ENCODE peak calls at places on chromosomes 5 and 9, in five cellular contexts. W is mesendoderm; L is spleen; H is K562; O is CD8-positive, alpha-beta T cell. C is an unnamed sample. For H3K4me1, the result is how much of the 10 kb centered on the place peaks cover.

GRCh38 chr9:110179734-110180133 is 28.2 kb downstream of the C9orf152 start:
- DNase-seq in W (no peak), L (no peak), H (no peak), O (no peak), C (peak)

GRCh38 chr9:132587484-132587858 is 5.1 kb downstream of the BARHL1 start:
- DNase-seq in W (no peak), L (no peak), H (no peak), O (no peak), C (no peak)

GRCh38 chr5:69231851-69232250 is 2.8 kb upstream of the CDK7 start:
- DNase-seq in W (no peak), L (no peak), H (no peak), O (no peak), C (no peak)

GRCh38 chr9:29866556-29866955 is 2293.3 kb upstream of the C9orf72 start:
- DNase-seq in W (peak), L (no peak), H (no peak), O (no peak), C (no peak)

GRCh38 chr5:66518753-66519152 is 77.4 kb upstream of the MAST4 start:
- DNase-seq in W (no peak), L (no peak), H (no peak), O (no peak), C (peak)

GRCh38 chr5:37575541-37576489 is 196.7 kb downstream of the WDR70 start:
- DNase-seq in W (peak), L (no peak), H (peak), O (no peak), C (peak)

GRCh38 chr5:8557728-8558127 is 688.8 kb downstream of the MTRR start:
- DNase-seq in W (no peak), L (no peak), H (no peak), O (no peak), C (no peak)

GRCh38 chr5:168851902-168852321 is 272.7 kb upstream of the PANK3 start:
- DNase-seq in W (peak), L (no peak), H (peak), O (no peak), C (peak)

GRCh38 chr5:141647851-141648250 is 3.4 kb downstream of the FCHSD1 start:
- DNase-seq in W (no peak), L (no peak), H (no peak), O (no peak), C (no peak)

GRCh38 chr5:123673107-123673506 is 161.1 kb downstream of the CSNK1G3 start:
- DNase-seq in W (peak), L (no peak), H (no peak), O (no peak), C (peak)

GRCh38 chr5:129137637-129138036 is 43.1 kb downstream of the ISOC1 start:
- DNase-seq in W (no peak), L (no peak), H (no peak), O (no peak), C (no peak)

GRCh38 chr5:55350754-55351153 is 43.0 kb downstream of the MTREX start:
- DNase-seq in W (no peak), L (no peak), H (no peak), O (no peak), C (no peak)

GRCh38 chr5:56565693-56566092 is 249.7 kb upstream of the MAP3K1 start:
- DNase-seq in W (no peak), L (no peak), H (no peak), O (no peak), C (no peak)

GRCh38 chr5:134083517-134083916 is 31.0 kb upstream of the TCF7 start:
- DNase-seq in W (no peak), L (no peak), H (no peak), O (no peak), C (no peak)

GRCh38 chr9:134707031-134707680 is 65.6 kb downstream of the COL5A1 start:
- DNase-seq in W (no peak), L (no peak), H (no peak), O (no peak), C (peak)

GRCh38 chr9:120698766-120699165 is 15.5 kb downstream of the MEGF9 start:
- DNase-seq in W (no peak), L (no peak), H (no peak), O (no peak), C (no peak)

GRCh38 chr9:128061305-128061704 is 5.8 kb downstream of the NAIF1 start:
- DNase-seq in W (no peak), L (peak), H (no peak), O (no peak), C (no peak)

GRCh38 chr5:64771736-64772135 is 3.0 kb downstream of the CWC27 start:
- DNase-seq in W (no peak), L (no peak), H (no peak), O (no peak), C (no peak)

GRCh38 chr5:154756871-154757646 is 1.9 kb downstream of the LARP1 start:
- DNase-seq in W (peak), L (peak), H (peak), O (peak), C (peak)

GRCh38 chr5:58620336-58620735 is 37.5 kb downstream of the RAB3C start:
- DNase-seq in W (no peak), L (no peak), H (no peak), O (no peak), C (no peak)

GRCh38 chr5:90434116-90434714 is 24.7 kb upstream of the CETN3 start:
- DNase-seq in W (peak), L (no peak), H (peak), O (peak), C (peak)

GRCh38 chr9:38096238-38096805 is 27.3 kb upstream of the SHB start:
- DNase-seq in W (no peak), L (peak), H (no peak), O (no peak), C (no peak)

GRCh38 chr5:173268750-173269580 is 34.0 kb upstream of the NKX2-5 start:
- DNase-seq in W (no peak), L (no peak), H (no peak), O (no peak), C (peak)

GRCh38 chr9:137305060-137305787 is 3.2 kb upstream of the NRARP start:
- DNase-seq in W (peak), L (peak), H (peak), O (peak), C (peak)

GRCh38 chr9:10265102-10265708 is 347.6 kb downstream of the PTPRD start:
- DNase-seq in W (no peak), L (no peak), H (no peak), O (no peak), C (no peak)

GRCh38 chr5:31364881-31365636 is 166.8 kb downstream of the DROSHA start:
- DNase-seq in W (no peak), L (no peak), H (no peak), O (no peak), C (no peak)

GRCh38 chr9:133335924-133336811 is at the start of gene SURF6:
- DNase-seq in W (peak), L (peak), H (peak), O (peak), C (peak)

GRCh38 chr5:179268399-179268952 is 76.8 kb downstream of the ADAMTS2 start:
- DNase-seq in W (no peak), L (peak), H (no peak), O (no peak), C (no peak)

GRCh38 chr9:34522091-34522887 is 501 bp downstream of the ENHO start:
- DNase-seq in W (no peak), L (no peak), H (no peak), O (no peak), C (no peak)

GRCh38 chr9:104872959-104873850 is 54.8 kb downstream of the ABCA1 start:
- DNase-seq in W (peak), L (no peak), H (no peak), O (no peak), C (peak)

GRCh38 chr9:111975709-111976108 is 79.1 kb downstream of the UGCG start:
- DNase-seq in W (peak), L (no peak), H (no peak), O (peak), C (no peak)

GRCh38 chr5:175689147-175689991 is 31.5 kb downstream of the HRH2 start:
- DNase-seq in W (no peak), L (peak), H (no peak), O (no peak), C (peak)

GRCh38 chr9:7545766-7546165 is 253.8 kb downstream of the DMAC1 start:
- DNase-seq in W (no peak), L (no peak), H (no peak), O (no peak), C (no peak)
- H3K4me1 ChIP-seq in W (under half), L (under half), H (under half), O (under half), C (under half)

GRCh38 chr9:70438341-70438924 is 24.0 kb upstream of the KLF9 start:
- DNase-seq in W (peak), L (no peak), H (peak), O (no peak), C (peak)

GRCh38 chr9:70439991-70440706 is 25.7 kb upstream of the KLF9 start:
- DNase-seq in W (no peak), L (no peak), H (no peak), O (no peak), C (no peak)

GRCh38 chr9:70441622-70442021 is 27.2 kb upstream of the KLF9 start:
- DNase-seq in W (no peak), L (no peak), H (no peak), O (no peak), C (no peak)

DNA sequence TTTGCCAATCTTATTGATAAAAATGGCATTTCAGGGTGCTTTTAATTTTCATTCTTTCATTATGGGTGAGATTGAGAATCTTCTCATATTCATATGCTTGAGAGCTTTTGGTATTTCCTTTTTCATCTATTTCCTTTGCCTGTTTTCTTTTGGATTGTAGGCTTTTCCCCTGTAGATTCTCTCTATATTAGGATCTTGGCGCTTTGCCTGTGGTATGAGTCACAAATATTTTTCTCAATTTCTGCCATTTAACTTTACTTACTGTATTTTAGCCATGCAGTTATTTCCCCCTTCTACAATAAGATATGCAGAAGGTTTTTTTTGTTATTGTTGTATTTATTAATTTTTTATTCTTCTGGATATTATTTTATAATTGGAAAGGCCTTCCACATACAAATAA is 21.5 kb upstream of the KLF9 start:
- DNase-seq in W (no peak), L (no peak), H (no peak), O (no peak), C (peak)
- H3K4me1 ChIP-seq in W (under half), L (under half), H (under half), O (under half), C (under half)

GRCh38 chr9:88816141-88816540 is 175.1 kb upstream of the S1PR3 start:
- DNase-seq in W (no peak), L (no peak), H (no peak), O (no peak), C (peak)
- H3K4me1 ChIP-seq in W (under half), L (under half), H (under half), O (under half), C (under half)

GRCh38 chr5:171963416-171963815 is 43.0 kb downstream of the FBXW11 start:
- DNase-seq in W (no peak), L (no peak), H (no peak), O (no peak), C (no peak)

GRCh38 chr5:171965740-171966139 is 40.7 kb downstream of the FBXW11 start:
- DNase-seq in W (peak), L (no peak), H (no peak), O (no peak), C (no peak)

GRCh38 chr5:171968512-171968911 is 37.9 kb downstream of the FBXW11 start:
- DNase-seq in W (no peak), L (no peak), H (no peak), O (no peak), C (no peak)

GRCh38 chr5:171966964-171967363 is 39.5 kb downstream of the FBXW11 start:
- DNase-seq in W (no peak), L (no peak), H (no peak), O (no peak), C (no peak)

GRCh38 chr5:171966270-171966669 is 40.2 kb downstream of the FBXW11 start:
- DNase-seq in W (no peak), L (no peak), H (no peak), O (no peak), C (no peak)
- H3K4me1 ChIP-seq in W (under half), L (half or more), H (under half), O (under half), C (under half)

DNA sequence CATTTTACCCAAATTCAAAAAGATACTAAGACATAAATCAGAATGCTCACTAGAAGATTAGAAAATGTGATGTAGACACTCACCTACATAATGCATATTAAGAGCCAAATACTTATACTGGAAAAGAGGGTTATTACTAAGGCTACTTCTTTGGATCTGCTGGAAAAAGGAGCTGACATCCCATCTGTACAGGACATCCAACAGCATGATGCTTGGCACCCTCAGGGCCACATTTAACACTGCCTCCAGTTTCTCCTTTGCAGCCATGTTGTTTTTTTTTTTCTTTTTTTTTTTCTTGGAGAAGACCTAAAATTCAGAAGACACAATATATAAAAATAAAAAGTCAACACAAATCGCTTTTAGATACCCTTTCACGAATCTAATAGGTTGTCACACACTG is 6.0 kb downstream of the RNF145 start:
- DNase-seq in W (no peak), L (no peak), H (no peak), O (no peak), C (no peak)
- H3K4me1 ChIP-seq in W (under half), L (half or more), H (under half), O (half or more), C (under half)

GRCh38 chr5:149826574-149826973 is 96.5 kb downstream of the PPARGC1B start:
- DNase-seq in W (no peak), L (peak), H (no peak), O (no peak), C (no peak)

GRCh38 chr5:149823350-149823749 is 93.2 kb downstream of the PPARGC1B start:
- DNase-seq in W (no peak), L (peak), H (no peak), O (no peak), C (no peak)

GRCh38 chr5:149827086-149827485 is 97.0 kb downstream of the PPARGC1B start:
- DNase-seq in W (no peak), L (no peak), H (no peak), O (no peak), C (no peak)

GRCh38 chr5:149824115-149824514 is 94.0 kb downstream of the PPARGC1B start:
- DNase-seq in W (peak), L (no peak), H (no peak), O (no peak), C (no peak)

DNA sequence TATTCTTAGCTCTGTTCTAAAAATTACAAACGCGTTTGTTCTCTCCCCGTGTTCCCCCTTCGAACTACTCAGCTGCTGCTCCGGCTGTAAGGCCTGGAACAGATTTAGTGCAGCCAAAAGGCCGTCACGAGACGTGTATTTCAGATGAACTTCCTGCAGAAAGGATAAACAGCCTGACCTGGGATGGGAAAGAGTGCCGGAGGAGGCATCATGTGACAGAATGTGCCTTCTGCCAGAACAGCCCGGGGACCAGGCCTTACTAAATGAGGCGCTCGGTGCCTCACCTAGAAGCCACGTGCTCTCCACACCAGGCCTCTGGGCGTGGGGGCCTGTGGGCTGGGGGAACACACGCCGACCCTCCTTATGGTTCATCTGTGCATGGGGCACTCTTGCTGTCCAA is 94.7 kb downstream of the PPARGC1B start:
- DNase-seq in W (no peak), L (no peak), H (no peak), O (no peak), C (no peak)
- H3K4me1 ChIP-seq in W (under half), L (under half), H (under half), O (under half), C (under half)

C was measured in cardiac muscle cell.